ENCODE peak calls at places on chromosomes 1 and 21, in ten cellular contexts. T is cardiac muscle cell, R is NT2/D1, N is mesenchymal stem cell, X is astrocyte of the cerebellum, O is tibial nerve, G is keratinocyte, M is left ventricle myocardium inferior, U is tibial artery, P is fibroblast of pulmonary artery. E is an unnamed sample.
A peak's percentile ranks its signal among the peaks of the same experiment; 100 is the strongest.

GRCh38 chr21:33115586-33116541 is 45.9 kb downstream of the OLIG1 start:
- DNase-seq in X (no peak), P (no peak), O (no peak), M (no peak), U (no peak), N (no peak), T (no peak), G (no peak), R (no peak), E (no peak)

GRCh38 chr1:236603896-236604217 is 459 bp downstream of the HEATR1 start:
- DNase-seq in O (no peak), R (no peak), U (no peak), X (no peak), T (peak; percentile 41), N (peak; percentile 69), P (peak; percentile 45), M (no peak), G (no peak), E (no peak)

GRCh38 chr21:38920631-38921398 is 115.1 kb downstream of the ETS2 start:
- DNase-seq in P (peak; percentile 75), R (no peak), U (no peak), X (peak; percentile 79), M (no peak), G (no peak), T (peak; percentile 76), N (peak; percentile 40), O (no peak), E (no peak)

GRCh38 chr1:59477286-59477685 is 180.4 kb downstream of the FGGY start:
- DNase-seq in R (no peak), G (no peak), X (peak; percentile 67), N (no peak), M (no peak), U (no peak), P (no peak), T (no peak), O (no peak), E (no peak)

GRCh38 chr1:116759636-116760035 is 5.4 kb downstream of the CD2 start:
- DNase-seq in U (no peak), G (no peak), R (no peak), M (no peak), P (no peak), N (no peak), O (no peak), T (no peak), X (no peak), E (no peak)

GRCh38 chr1:99737016-99737415 is 29.4 kb downstream of the FRRS1 start:
- DNase-seq in R (peak; percentile 57), P (peak; percentile 80), T (peak; percentile 79), X (peak; percentile 62), M (no peak), G (no peak), U (no peak), O (no peak), N (peak; percentile 75), E (no peak)

GRCh38 chr1:208233978-208234377 is 10.2 kb downstream of the PLXNA2 start:
- DNase-seq in U (no peak), X (no peak), R (no peak), G (no peak), M (no peak), O (no peak), N (no peak), T (no peak), P (no peak), E (no peak)

GRCh38 chr1:27137544-27138075 is 17.3 kb downstream of the SLC9A1 start:
- DNase-seq in P (no peak), O (no peak), G (no peak), X (no peak), U (peak; percentile 47), N (peak; percentile 50), T (no peak), R (no peak), M (peak; percentile 42), E (no peak)

GRCh38 chr1:4654764-4655673 is 610 bp downstream of the AJAP1 start:
- DNase-seq in U (no peak), G (no peak), P (no peak), N (no peak), M (no peak), R (no peak), X (no peak), T (no peak), O (no peak), E (no peak)

GRCh38 chr1:237851209-237851845 is 39.4 kb downstream of the ZP4 start:
- DNase-seq in P (peak; percentile 38), O (no peak), R (peak; percentile 74), U (no peak), N (peak; percentile 49), T (peak; percentile 42), M (no peak), G (no peak), X (peak; percentile 53), E (no peak)

GRCh38 chr1:227940791-227941241 is 6.9 kb downstream of the WNT9A start:
- DNase-seq in N (no peak), P (no peak), O (peak; percentile 12), T (no peak), X (no peak), M (no peak), R (no peak), G (no peak), U (peak; percentile 17), E (no peak)

GRCh38 chr21:31658053-31658452 is 1.4 kb upstream of the SOD1 start:
- DNase-seq in M (no peak), O (no peak), X (no peak), R (no peak), T (no peak), N (no peak), G (no peak), P (no peak), U (no peak), E (no peak)

GRCh38 chr1:210239295-210240155 is 6.9 kb downstream of the SERTAD4 start:
- DNase-seq in R (no peak), M (no peak), X (peak; percentile 82), U (no peak), N (peak; percentile 92), P (peak; percentile 80), T (peak; percentile 84), G (no peak), O (no peak), E (no peak)

GRCh38 chr1:67614511-67614934 is 70.5 kb upstream of the GADD45A start:
- DNase-seq in M (no peak), X (no peak), O (no peak), N (peak; percentile 66), R (no peak), G (no peak), P (peak; percentile 58), T (peak; percentile 56), U (peak; percentile 47), E (no peak)

GRCh38 chr1:193476748-193477147 is 290.3 kb upstream of the B3GALT2 start:
- DNase-seq in G (no peak), U (no peak), R (no peak), N (no peak), P (no peak), M (no peak), X (no peak), T (no peak), O (no peak), E (no peak)

DNA sequence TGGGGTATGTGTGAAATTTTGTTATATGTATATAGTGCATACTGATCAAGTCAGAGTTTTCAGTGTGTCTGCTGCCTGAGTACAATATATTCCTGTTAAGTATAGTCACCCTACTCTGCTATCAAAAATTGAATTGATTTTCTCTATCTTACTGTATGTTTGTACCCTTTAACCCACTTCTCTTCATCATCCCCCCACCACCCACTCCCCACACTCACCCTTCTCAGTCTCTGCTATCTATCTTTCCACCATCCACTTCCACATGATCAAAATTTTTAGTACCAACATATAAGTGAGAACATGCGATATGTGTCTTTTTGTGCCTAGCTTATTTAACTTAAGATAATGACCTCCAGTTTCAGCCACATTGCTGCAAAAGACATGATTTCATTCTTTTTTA is 4.2 kb downstream of the LY9 start:
- DNase-seq in N (no peak), G (no peak), U (no peak), R (no peak), P (no peak), T (no peak), M (no peak), X (no peak), O (no peak), E (no peak)
- H3K4me3 ChIP-seq in N (no peak overlapping the region), G (no peak overlapping the region), U (no peak overlapping the region), R (no peak overlapping the region), P (no peak overlapping the region), T (no peak overlapping the region), M (no peak overlapping the region), X (no peak overlapping the region), O (no peak overlapping the region), E (peak overlapping the region; percentile 57)

GRCh38 chr21:42880352-42880751 is 1.0 kb upstream of the WDR4 start:
- DNase-seq in U (no peak), R (no peak), T (no peak), X (no peak), O (no peak), N (no peak), G (no peak), P (no peak), M (no peak), E (no peak)
- H3K4me3 ChIP-seq in U (peak overlapping the region; percentile 95), R (peak overlapping the region; percentile 100), T (peak overlapping the region; percentile 78), X (peak overlapping the region; percentile 58), O (peak overlapping the region; percentile 97), N (peak overlapping the region; percentile 88), G (peak overlapping the region; percentile 89), P (peak overlapping the region; percentile 94), M (peak overlapping the region; percentile 84), E (no peak overlapping the region)

GRCh38 chr1:9155879-9156278 is 27.0 kb upstream of the GPR157 start:
- DNase-seq in O (no peak), G (no peak), R (no peak), M (no peak), N (no peak), X (no peak), U (no peak), T (no peak), P (no peak), E (no peak)

GRCh38 chr1:9161963-9162362 is 33.1 kb upstream of the GPR157 start:
- DNase-seq in P (no peak), O (no peak), X (no peak), U (no peak), N (no peak), R (no peak), G (no peak), M (no peak), T (no peak), E (no peak)

GRCh38 chr1:9164537-9164910 is 35.6 kb upstream of the GPR157 start:
- DNase-seq in N (no peak), R (no peak), O (no peak), T (no peak), G (no peak), P (no peak), M (no peak), U (no peak), X (no peak), E (no peak)

GRCh38 chr1:9164919-9165318 is 36.0 kb upstream of the GPR157 start:
- DNase-seq in P (no peak), T (no peak), N (no peak), O (no peak), X (no peak), R (no peak), G (no peak), U (no peak), M (no peak), E (no peak)

GRCh38 chr1:9160079-9160717 is 31.3 kb upstream of the GPR157 start:
- DNase-seq in O (no peak), R (no peak), T (no peak), M (no peak), G (no peak), X (no peak), P (no peak), U (no peak), N (no peak), E (no peak)
- H3K4me3 ChIP-seq in O (no peak overlapping the region), R (no peak overlapping the region), T (no peak overlapping the region), M (no peak overlapping the region), G (no peak overlapping the region), X (no peak overlapping the region), P (no peak overlapping the region), U (no peak overlapping the region), N (no peak overlapping the region), E (no peak overlapping the region)

GRCh38 chr1:160489513-160490261 is 33.4 kb downstream of the SLAMF6 start:
- DNase-seq in X (no peak), N (no peak), R (no peak), M (no peak), O (no peak), U (no peak), T (no peak), P (no peak), G (no peak), E (no peak)
- H3K4me3 ChIP-seq in X (no peak overlapping the region), N (no peak overlapping the region), R (no peak overlapping the region), M (no peak overlapping the region), O (no peak overlapping the region), U (no peak overlapping the region), T (no peak overlapping the region), P (no peak overlapping the region), G (no peak overlapping the region), E (no peak overlapping the region)

E was measured in effector memory CD4-positive, alpha-beta T cell.